ENCODE peak calls at places on chromosomes 3 and 15, in eight cellular contexts. K is CD8-positive, alpha-beta T cell; I is fibroblast of lung; W is sigmoid colon; E is breast epithelium; T is CD8-positive, alpha-beta memory T cell; R is spleen; M is aorta. O is an unnamed sample.

GRCh38 chr3:106161236-106161635 is 292.4 kb upstream of the CBLB start:
- DNase-seq in E (no peak), W (no peak), K (no peak), M (no peak), I (no peak), T (no peak), R (no peak), O (no peak)

GRCh38 chr3:184631339-184631965 is 69.9 kb downstream of the EPHB3 start:
- DNase-seq in R (peak; percentile 51), K (no peak), M (no peak), T (no peak), E (no peak), W (no peak), I (no peak), O (no peak)

GRCh38 chr3:184229424-184230080 is at the start of gene VWA5B2:
- DNase-seq in K (peak; percentile 54), T (peak; percentile 75), M (peak; percentile 62), E (no peak), R (peak; percentile 90), W (no peak), I (peak; percentile 44), O (peak; percentile 88)

GRCh38 chr3:190514163-190515153 is 573 bp downstream of the IL1RAP start:
- DNase-seq in K (no peak), E (peak; percentile 53), T (peak; percentile 38), R (peak; percentile 87), M (peak; percentile 61), W (peak; percentile 71), I (peak; percentile 60), O (peak; percentile 75)

GRCh38 chr3:52314495-52314894 is 1.6 kb upstream of the DNAH1 start:
- DNase-seq in M (no peak), I (no peak), W (no peak), K (no peak), R (no peak), E (no peak), T (no peak), O (no peak)

GRCh38 chr15:89088605-89089315 is 504 bp downstream of the ABHD2 start:
- DNase-seq in W (peak; percentile 70), T (peak; percentile 19), E (peak; percentile 52), K (no peak), I (peak; percentile 36), M (peak; percentile 66), R (peak; percentile 89), O (peak; percentile 78)

GRCh38 chr3:125232394-125232793 is 19.8 kb upstream of the SLC12A8 start:
- DNase-seq in W (no peak), I (no peak), M (no peak), E (no peak), T (no peak), K (no peak), R (no peak), O (no peak)

GRCh38 chr15:31216210-31216911 is 110.3 kb upstream of the KLF13 start:
- DNase-seq in K (no peak), E (peak; percentile 81), W (peak; percentile 95), T (no peak), M (peak; percentile 93), I (peak; percentile 24), R (peak; percentile 97), O (peak; percentile 97)

GRCh38 chr3:64884574-64884973 is 196.8 kb upstream of the ADAMTS9 start:
- DNase-seq in T (no peak), K (no peak), M (no peak), W (no peak), E (no peak), I (no peak), R (no peak), O (no peak)

GRCh38 chr3:76943058-76943457 is 96.8 kb upstream of the ROBO2 start:
- DNase-seq in W (no peak), M (no peak), I (peak; percentile 17), T (no peak), K (no peak), R (no peak), E (no peak), O (no peak)

GRCh38 chr3:48112813-48113212 is 75.4 kb downstream of the CDC25A start:
- DNase-seq in M (no peak), W (no peak), R (no peak), E (no peak), K (no peak), T (no peak), I (no peak), O (no peak)

GRCh38 chr15:75864213-75865059 is 21.2 kb downstream of the UBE2Q2 start:
- DNase-seq in I (no peak), T (no peak), W (no peak), R (no peak), M (no peak), E (no peak), K (no peak), O (no peak)

GRCh38 chr15:77029166-77030041 is 34.5 kb downstream of the PSTPIP1 start:
- DNase-seq in T (no peak), I (no peak), W (peak; percentile 49), E (peak; percentile 41), M (peak; percentile 44), R (peak; percentile 68), K (no peak), O (peak; percentile 49)

GRCh38 chr3:46954178-46954577 is 22.4 kb downstream of the CCDC12 start:
- DNase-seq in K (no peak), I (no peak), W (no peak), T (no peak), M (no peak), R (no peak), E (no peak), O (no peak)

GRCh38 chr3:46955157-46955556 is 21.4 kb downstream of the CCDC12 start:
- DNase-seq in M (no peak), R (peak; percentile 39), E (no peak), T (no peak), W (no peak), I (no peak), K (no peak), O (peak; percentile 4)

GRCh38 chr3:46958469-46959168 is 17.9 kb downstream of the CCDC12 start:
- DNase-seq in M (no peak), K (no peak), T (no peak), E (no peak), R (peak; percentile 20), W (no peak), I (no peak), O (peak; percentile 24)

GRCh38 chr3:46953265-46954010 is 23.1 kb downstream of the CCDC12 start:
- DNase-seq in W (no peak), I (no peak), T (no peak), M (no peak), K (no peak), R (peak; percentile 23), E (no peak), O (peak; percentile 32)

GRCh38 chr3:46955801-46956259 is 20.7 kb downstream of the CCDC12 start:
- DNase-seq in W (no peak), M (no peak), T (no peak), K (no peak), E (no peak), I (no peak), R (peak; percentile 32), O (peak; percentile 26)
- H3K4me1 ChIP-seq in W (peaks cover 62% of the 10 kb centered on the region), M (peaks cover 1% of the 10 kb centered on the region), T (peaks cover 95% of the 10 kb centered on the region), K (peaks cover 86% of the 10 kb centered on the region), E (peaks cover 15% of the 10 kb centered on the region), I (peaks cover 4% of the 10 kb centered on the region), R (peaks cover 88% of the 10 kb centered on the region), O (peaks cover 35% of the 10 kb centered on the region)

GRCh38 chr15:82802497-82802896 is 3.4 kb downstream of the FSD2 start:
- DNase-seq in K (no peak), T (no peak), E (no peak), I (no peak), W (no peak), M (no peak), R (no peak), O (no peak)

GRCh38 chr15:82803793-82804574 is 1.9 kb downstream of the FSD2 start:
- DNase-seq in M (no peak), K (no peak), T (no peak), E (no peak), W (no peak), I (peak; percentile 9), R (no peak), O (no peak)

GRCh38 chr15:82799183-82799841 is 6.6 kb downstream of the FSD2 start:
- DNase-seq in I (no peak), K (no peak), T (no peak), W (no peak), E (no peak), R (no peak), M (no peak), O (no peak)

GRCh38 chr15:82793737-82794136 is 12.1 kb downstream of the FSD2 start:
- DNase-seq in I (no peak), W (no peak), K (no peak), R (no peak), M (no peak), E (no peak), T (no peak), O (no peak)

GRCh38 chr15:82798104-82798503 is 7.8 kb downstream of the FSD2 start:
- DNase-seq in W (no peak), T (no peak), M (no peak), E (no peak), R (no peak), K (no peak), I (no peak), O (no peak)
- H3K27ac ChIP-seq in W (no peak overlapping the region), T (no peak overlapping the region), M (no peak overlapping the region), E (no peak overlapping the region), R (no peak overlapping the region), K (no peak overlapping the region), I (no peak overlapping the region), O (no peak overlapping the region)

GRCh38 chr3:149653564-149653963 is 4.3 kb downstream of the WWTR1 start:
- DNase-seq in W (no peak), K (no peak), I (no peak), T (no peak), R (no peak), E (no peak), M (no peak), O (no peak)

GRCh38 chr3:149655826-149656599 is 1.8 kb downstream of the WWTR1 start:
- DNase-seq in T (no peak), R (no peak), K (no peak), M (no peak), I (peak; percentile 56), W (no peak), E (no peak), O (no peak)

GRCh38 chr3:149650828-149651227 is 7.0 kb downstream of the WWTR1 start:
- DNase-seq in E (no peak), W (no peak), K (no peak), R (no peak), I (no peak), M (no peak), T (no peak), O (no peak)

GRCh38 chr3:149654188-149654601 is 3.6 kb downstream of the WWTR1 start:
- DNase-seq in K (no peak), T (no peak), R (no peak), W (no peak), I (peak; percentile 89), E (no peak), M (no peak), O (no peak)

GRCh38 chr3:149653136-149653535 is 4.7 kb downstream of the WWTR1 start:
- DNase-seq in W (no peak), M (no peak), E (no peak), K (no peak), R (no peak), I (no peak), T (no peak), O (no peak)
- H3K4me3 ChIP-seq in W (no peak overlapping the region), M (no peak overlapping the region), E (no peak overlapping the region), K (no peak overlapping the region), R (no peak overlapping the region), I (no peak overlapping the region), T (no peak overlapping the region), O (peak overlapping the region; percentile 30)

DNA sequence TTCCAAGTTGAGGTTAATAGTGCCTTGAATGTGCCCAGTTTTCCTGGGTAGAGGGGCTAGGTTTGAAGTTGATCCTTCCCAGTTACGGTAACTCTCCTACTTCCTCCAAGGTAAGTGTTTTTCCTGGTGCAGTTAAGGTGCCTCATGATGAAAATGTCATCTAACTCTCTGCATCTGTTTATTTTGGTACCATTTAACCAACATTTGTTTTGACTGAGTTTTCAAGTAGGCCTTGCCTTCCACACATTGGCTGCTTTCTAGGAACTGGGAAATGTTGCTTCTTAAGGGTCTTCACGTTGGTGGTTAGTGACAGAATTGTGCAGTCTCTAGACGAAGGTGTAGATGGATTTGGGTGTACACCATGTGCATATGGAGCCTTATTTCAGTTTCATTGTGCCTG is 31.3 kb downstream of the USP3 start:
- DNase-seq in R (no peak), W (no peak), T (no peak), M (no peak), K (no peak), E (no peak), I (no peak), O (no peak)
- H3K4me1 ChIP-seq in R (peaks cover 64% of the 10 kb centered on the region), W (peaks cover 9% of the 10 kb centered on the region), T (peaks cover 29% of the 10 kb centered on the region), M (no peaks in the 10 kb centered on the region), K (peaks cover 35% of the 10 kb centered on the region), E (no peaks in the 10 kb centered on the region), I (no peaks in the 10 kb centered on the region), O (peaks cover 11% of the 10 kb centered on the region)

O was measured in kidney.